ENCODE peak calls at places on chromosomes 3 and 15, in four cellular contexts. G is HepG2, B is endothelial cell of umbilical vein, Y is GM12878. D is an unnamed sample.

GRCh38 chr3:80676869-80677268 is 909.1 kb upstream of the ROBO1 start:
- DNase-seq in G (no peak), B (peak; percentile 4), Y (no peak), D (no peak)

GRCh38 chr15:47514251-47514652 is 203.1 kb upstream of the SEMA6D start:
- DNase-seq in G (no peak), B (peak; percentile 64), Y (no peak), D (no peak)

GRCh38 chr3:195128255-195129071 is 142.5 kb downstream of the XXYLT1 start:
- DNase-seq in G (no peak), B (peak; percentile 69), Y (no peak), D (no peak)

GRCh38 chr3:183069086-183069485 is 30.2 kb downstream of the MCCC1 start:
- DNase-seq in G (no peak), B (no peak), Y (no peak), D (no peak)

GRCh38 chr3:173747427-173747826 is 349.9 kb downstream of the NLGN1 start:
- DNase-seq in G (no peak), B (peak; percentile 73), Y (no peak), D (no peak)

GRCh38 chr3:94293793-94294195 is 230.9 kb downstream of the NSUN3 start:
- DNase-seq in G (no peak), B (no peak), Y (no peak), D (no peak)

GRCh38 chr15:42736178-42736792 is 643 bp downstream of the CDAN1 start:
- DNase-seq in G (no peak), B (peak; percentile 17), Y (no peak), D (peak; percentile 73)

GRCh38 chr3:115357456-115357855 is 210.4 kb upstream of the ZBTB20 start:
- DNase-seq in G (no peak), B (no peak), Y (no peak), D (no peak)

GRCh38 chr15:92521624-92522008 is 127.9 kb downstream of the ST8SIA2 start:
- DNase-seq in G (peak; percentile 51), B (peak; percentile 89), Y (peak; percentile 37), D (peak; percentile 51)

GRCh38 chr15:92693922-92694331 is 38.4 kb upstream of the FAM174B start:
- DNase-seq in G (peak; percentile 50), B (peak; percentile 69), Y (no peak), D (peak; percentile 24)

GRCh38 chr3:44058022-44058867 is 183.4 kb upstream of the TOPAZ1 start:
- DNase-seq in G (no peak), B (no peak), Y (peak; percentile 87), D (no peak)

GRCh38 chr3:62368705-62369475 is 4.5 kb downstream of the FEZF2 start:
- DNase-seq in G (no peak), B (no peak), Y (no peak), D (no peak)

GRCh38 chr15:78216276-78217229 is 17.8 kb downstream of the ACSBG1 start:
- DNase-seq in G (no peak), B (no peak), Y (no peak), D (no peak)

GRCh38 chr3:4474683-4475490 is 7.8 kb upstream of the SUMF1 start:
- DNase-seq in G (no peak), B (peak; percentile 97), Y (peak; percentile 81), D (peak; percentile 63)

GRCh38 chr15:75223688-75224087 is 22.0 kb downstream of the C15orf39 start:
- DNase-seq in G (no peak), B (no peak), Y (no peak), D (no peak)

GRCh38 chr3:15291589-15292541 is 40.5 kb downstream of the SH3BP5 start:
- DNase-seq in G (no peak), B (peak; percentile 77), Y (peak; percentile 89), D (no peak)

GRCh38 chr3:120147072-120147871 is 53.0 kb upstream of the GSK3B start:
- DNase-seq in G (peak; percentile 39), B (peak; percentile 25), Y (no peak), D (no peak)

GRCh38 chr3:190108789-190109188 is 11.9 kb downstream of the P3H2 start:
- DNase-seq in G (no peak), B (peak; percentile 51), Y (no peak), D (no peak)

GRCh38 chr3:128170866-128171516 is 17.7 kb downstream of the EEFSEC start:
- DNase-seq in G (peak; percentile 91), B (peak; percentile 78), Y (no peak), D (peak; percentile 72)

GRCh38 chr3:122356402-122356801 is 26.6 kb downstream of the MIX23 start:
- DNase-seq in G (peak; percentile 57), B (no peak), Y (no peak), D (peak; percentile 50)

GRCh38 chr15:84734794-84735479 is 13.5 kb upstream of the ZNF592 start:
- DNase-seq in G (peak; percentile 56), B (no peak), Y (peak; percentile 94), D (peak; percentile 80)

GRCh38 chr3:13579089-13579488 is 30.2 kb downstream of the FBLN2 start:
- DNase-seq in G (no peak), B (no peak), Y (no peak), D (no peak)

GRCh38 chr15:40754574-40754882 is 526 bp downstream of the RMDN3 start:
- DNase-seq in G (no peak), B (peak; percentile 25), Y (no peak), D (peak; percentile 43)

GRCh38 chr3:48058089-48058488 is 41.9 kb upstream of the MAP4 start:
- DNase-seq in G (no peak), B (peak; percentile 16), Y (no peak), D (no peak)

GRCh38 chr3:46393554-46394434 is 13.1 kb downstream of the CCR5AS start:
- DNase-seq in G (no peak), B (no peak), Y (no peak), D (peak; percentile 53)

GRCh38 chr3:25455316-25456232 is 27.5 kb downstream of the RARB start:
- DNase-seq in G (no peak), B (peak; percentile 69), Y (no peak), D (no peak)

GRCh38 chr15:33154366-33155166 is 39.9 kb downstream of the FMN1 start:
- DNase-seq in G (no peak), B (no peak), Y (no peak), D (no peak)

GRCh38 chr3:5226783-5227182 is 39.3 kb downstream of the EDEM1 start:
- DNase-seq in G (peak; percentile 5), B (peak; percentile 24), Y (no peak), D (no peak)

GRCh38 chr3:79211588-79212359 is 556.0 kb downstream of the ROBO1 start:
- DNase-seq in G (no peak), B (no peak), Y (no peak), D (no peak)

GRCh38 chr15:45891766-45892165 is 256.9 kb downstream of the SQOR start:
- DNase-seq in G (no peak), B (no peak), Y (no peak), D (no peak)

GRCh38 chr3:149534671-149535394 is 60.3 kb downstream of the TM4SF4 start:
- DNase-seq in G (no peak), B (no peak), Y (no peak), D (no peak)

GRCh38 chr3:124769462-124769861 is 39.2 kb downstream of the UMPS start:
- DNase-seq in G (no peak), B (no peak), Y (no peak), D (no peak)

GRCh38 chr3:30616347-30617027 is 10.1 kb downstream of the TGFBR2 start:
- DNase-seq in G (no peak), B (peak; percentile 2), Y (no peak), D (no peak)

GRCh38 chr15:76285241-76285825 is 25.9 kb downstream of the ETFA start:
- DNase-seq in G (peak; percentile 4), B (peak; percentile 28), Y (no peak), D (peak; percentile 21)

GRCh38 chr3:152359385-152360248 is 90.9 kb downstream of the MBNL1 start:
- DNase-seq in G (no peak), B (no peak), Y (no peak), D (no peak)
- H4K20me1 ChIP-seq in G (no peaks in the 10 kb centered on the region), B (peaks cover 32% of the 10 kb centered on the region), Y (no peaks in the 10 kb centered on the region), D (peaks cover 24% of the 10 kb centered on the region)

GRCh38 chr3:66610548-66610909 is 109.7 kb upstream of the LRIG1 start:
- DNase-seq in G (no peak), B (no peak), Y (no peak), D (no peak)

GRCh38 chr3:66606868-66607267 is 106.0 kb upstream of the LRIG1 start:
- DNase-seq in G (no peak), B (no peak), Y (no peak), D (no peak)

GRCh38 chr3:66604476-66604875 is 103.7 kb upstream of the LRIG1 start:
- DNase-seq in G (no peak), B (no peak), Y (no peak), D (no peak)

GRCh38 chr3:66606126-66606525 is 105.3 kb upstream of the LRIG1 start:
- DNase-seq in G (no peak), B (no peak), Y (no peak), D (no peak)

GRCh38 chr3:66609660-66610547 is 109.1 kb upstream of the LRIG1 start:
- DNase-seq in G (no peak), B (no peak), Y (no peak), D (no peak)
- TF ChIP-seq MYC in G (no peak), B (no peak), Y (no peak), D (no peak)

DNA sequence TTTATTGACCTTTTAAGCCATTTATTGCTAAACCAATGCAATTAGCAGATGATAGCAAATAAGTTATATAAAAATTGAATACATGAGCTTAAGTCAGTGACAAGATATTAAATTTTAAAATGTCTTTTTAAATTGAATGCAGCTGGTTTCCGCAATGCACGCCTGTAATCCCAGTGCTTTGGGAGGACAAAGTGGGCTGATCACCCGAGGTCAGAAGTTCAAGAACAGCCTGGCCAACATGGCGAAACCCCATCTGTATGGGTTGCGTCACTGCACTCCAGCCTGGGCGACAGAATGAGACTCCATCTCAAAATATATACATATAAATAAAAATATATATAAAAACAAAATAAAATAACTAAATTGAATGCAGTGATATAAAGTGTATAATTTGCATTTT is 12.0 kb downstream of the SLC4A7 start:
- DNase-seq in G (no peak), B (no peak), Y (no peak), D (no peak)
- H4K20me1 ChIP-seq in G (peaks cover 15% of the 10 kb centered on the region), B (peaks cover 7% of the 10 kb centered on the region), Y (no peaks in the 10 kb centered on the region), D (no peaks in the 10 kb centered on the region)

GRCh38 chr3:102074951-102075350 is 225.6 kb downstream of the NFKBIZ start:
- DNase-seq in G (no peak), B (no peak), Y (no peak), D (no peak)

GRCh38 chr3:102079809-102080197 is 230.5 kb downstream of the NFKBIZ start:
- DNase-seq in G (no peak), B (no peak), Y (no peak), D (no peak)

GRCh38 chr3:102083469-102083868 is 234.2 kb downstream of the NFKBIZ start:
- DNase-seq in G (no peak), B (no peak), Y (no peak), D (no peak)

GRCh38 chr3:102081587-102082289 is 232.4 kb downstream of the NFKBIZ start:
- DNase-seq in G (no peak), B (peak; percentile 88), Y (no peak), D (no peak)

GRCh38 chr3:102078864-102079808 is 229.8 kb downstream of the NFKBIZ start:
- DNase-seq in G (no peak), B (peak; percentile 63), Y (no peak), D (no peak)
- TF ChIP-seq MYC in G (no peak), B (no peak), Y (no peak), D (no peak)